ENCODE peak calls at places on chromosomes 13 and 19, in eight cellular contexts. D is stimulated activated CD4-positive, alpha-beta T cell treated with anti-CD3 and anti-CD28 coated beads, TNF-alpha, amount 100 ng/mL, for 4 hours; H is T1000; M is neural crest cell; L is small intestine; F is MV-4-11; S is ELR; T is activated CD8-positive, alpha-beta T cell treated with anti-CD3 and anti-CD28 coated beads for 36 hours. U is an unnamed sample.

GRCh38 chr19:33259532-33259931 is 33.9 kb upstream of the SLC7A10 start:
- DNase-seq in M (no peak), F (peak; percentile 79), T (no peak), D (no peak), L (no peak), S (peak; percentile 7), H (no peak), U (no peak)

GRCh38 chr13:96090240-96091101 is 564 bp downstream of the HS6ST3 start:
- DNase-seq in T (no peak), F (no peak), H (no peak), M (peak; percentile 14), L (no peak), S (peak; percentile 29), D (no peak), U (no peak)

GRCh38 chr19:14632286-14632685 is 42.4 kb downstream of the ADGRE3 start:
- DNase-seq in H (no peak), M (peak; percentile 4), T (peak; percentile 26), L (peak; percentile 31), F (peak; percentile 77), S (peak; percentile 54), D (no peak), U (peak; percentile 24)

GRCh38 chr19:50008532-50008931 is 16.6 kb downstream of the VRK3 start:
- DNase-seq in M (peak; percentile 28), F (no peak), L (no peak), T (peak; percentile 38), D (no peak), H (no peak), S (peak; percentile 18), U (no peak)

GRCh38 chr13:112688560-112689497 is 1.0 kb upstream of the ATP11A start:
- DNase-seq in S (no peak), F (peak; percentile 97), L (no peak), D (peak; percentile 41), T (peak; percentile 80), M (no peak), H (no peak), U (peak; percentile 6)

GRCh38 chr19:43439183-43440063 is 24.7 kb downstream of the TEX101 start:
- DNase-seq in D (peak; percentile 18), M (no peak), F (peak; percentile 55), L (peak; percentile 63), T (no peak), S (peak; percentile 92), H (no peak), U (peak; percentile 72)

GRCh38 chr13:40069173-40070044 is 413.9 kb downstream of the COG6 start:
- DNase-seq in F (peak; percentile 39), M (peak; percentile 79), L (peak; percentile 69), H (no peak), T (peak; percentile 81), S (peak; percentile 61), D (peak; percentile 60), U (peak; percentile 88)

GRCh38 chr13:114101831-114102520 is 30.4 kb downstream of the RASA3 start:
- DNase-seq in T (no peak), M (no peak), H (no peak), F (no peak), L (no peak), S (no peak), D (no peak), U (no peak)

GRCh38 chr13:62643007-62643483 is 1227.4 kb upstream of the PCDH20 start:
- DNase-seq in M (no peak), S (peak; percentile 79), F (no peak), L (peak; percentile 35), D (no peak), H (peak; percentile 2), T (peak; percentile 26), U (peak; percentile 8)

GRCh38 chr19:12996542-12997094 is 1.3 kb downstream of the NFIX start:
- DNase-seq in M (no peak), L (no peak), S (peak; percentile 58), D (no peak), H (peak; percentile 13), F (no peak), T (no peak), U (peak; percentile 49)

GRCh38 chr19:54481326-54481930 is 8.3 kb upstream of the CDC42EP5 start:
- DNase-seq in D (no peak), H (no peak), F (peak; percentile 50), T (peak; percentile 49), M (peak; percentile 74), S (peak; percentile 54), L (peak; percentile 60), U (peak; percentile 63)

GRCh38 chr13:59774511-59774911 is 389.2 kb downstream of the DIAPH3 start:
- DNase-seq in H (peak; percentile 3), M (no peak), T (no peak), D (no peak), L (no peak), S (peak; percentile 66), F (no peak), U (peak; percentile 63)

GRCh38 chr19:15124572-15125231 is 17.5 kb downstream of the SYDE1 start:
- DNase-seq in L (peak; percentile 80), D (no peak), S (no peak), M (no peak), F (no peak), H (no peak), T (peak; percentile 27), U (no peak)

GRCh38 chr19:47509973-47510372 is 4.9 kb downstream of the NAPA start:
- DNase-seq in D (no peak), H (no peak), L (no peak), F (no peak), S (no peak), M (no peak), T (no peak), U (no peak)

GRCh38 chr19:41501854-41502253 is 58.9 kb downstream of the ERICH4 start:
- DNase-seq in D (no peak), S (no peak), H (no peak), T (no peak), M (no peak), L (no peak), F (no peak), U (no peak)

GRCh38 chr19:55446060-55446459 is 3.0 kb upstream of the SHISA7 start:
- DNase-seq in S (no peak), F (peak; percentile 72), D (no peak), T (no peak), L (no peak), H (no peak), M (no peak), U (no peak)

GRCh38 chr19:6048348-6048747 is 62.0 kb downstream of the RFX2 start:
- DNase-seq in T (no peak), S (no peak), M (no peak), H (no peak), D (no peak), L (no peak), F (no peak), U (no peak)

GRCh38 chr13:67299072-67299635 is 69.0 kb upstream of the PCDH9 start:
- DNase-seq in S (peak; percentile 87), F (no peak), M (no peak), H (no peak), L (no peak), T (no peak), D (no peak), U (peak; percentile 94)

GRCh38 chr19:40907968-40908735 is 26.1 kb upstream of the CYP2A7 start:
- DNase-seq in S (no peak), L (no peak), D (peak; percentile 13), F (peak; percentile 88), M (no peak), H (no peak), T (peak; percentile 69), U (no peak)

GRCh38 chr13:109476001-109476400 is 310.4 kb downstream of the IRS2 start:
- DNase-seq in S (no peak), T (no peak), D (no peak), L (no peak), H (no peak), M (no peak), F (no peak), U (no peak)

GRCh38 chr19:35029737-35030256 is 473 bp upstream of the SCN1B start:
- DNase-seq in S (no peak), F (no peak), D (no peak), M (no peak), T (no peak), L (no peak), H (no peak), U (no peak)

GRCh38 chr13:96000069-96000468 is 53.1 kb downstream of the UGGT2 start:
- DNase-seq in D (no peak), H (no peak), S (no peak), M (no peak), T (no peak), F (no peak), L (no peak), U (no peak)